ENCODE peak calls at places on chromosomes 12 and 14, in seven cellular contexts. One of them, this sample, is unnamed.

GRCh38 chr12:96522283-96522682 is 32.9 kb downstream of the CFAP54 start:
- DNase-seq in K562: no peak
- DNase-seq in SK-N-SH: no peak
- DNase-seq in GM12878: no peak
- DNase-seq in stomach: no peak
- DNase-seq in sigmoid colon: no peak
- DNase-seq in suprapubic skin: no peak
- DNase-seq in this sample: no peak

GRCh38 chr12:43776498-43776897 is 17.7 kb downstream of the IRAK4 start:
- DNase-seq in K562: no peak
- DNase-seq in SK-N-SH: peak; percentile 61
- DNase-seq in GM12878: no peak
- DNase-seq in stomach: no peak
- DNase-seq in sigmoid colon: no peak
- DNase-seq in suprapubic skin: no peak
- DNase-seq in this sample: no peak

GRCh38 chr12:105748806-105749600 is 389.8 kb downstream of the NUAK1 start:
- DNase-seq in K562: no peak
- DNase-seq in SK-N-SH: no peak
- DNase-seq in GM12878: no peak
- DNase-seq in stomach: no peak
- DNase-seq in sigmoid colon: no peak
- DNase-seq in suprapubic skin: no peak
- DNase-seq in this sample: no peak

GRCh38 chr14:90624732-90625444 is 191.3 kb downstream of the TTC7B start:
- DNase-seq in K562: no peak
- DNase-seq in SK-N-SH: no peak
- DNase-seq in GM12878: no peak
- DNase-seq in stomach: no peak
- DNase-seq in sigmoid colon: no peak
- DNase-seq in suprapubic skin: no peak
- DNase-seq in this sample: peak; percentile 38

GRCh38 chr14:68018598-68018997 is 199.0 kb downstream of the RAD51B start:
- DNase-seq in K562: no peak
- DNase-seq in SK-N-SH: no peak
- DNase-seq in GM12878: no peak
- DNase-seq in stomach: no peak
- DNase-seq in sigmoid colon: no peak
- DNase-seq in suprapubic skin: no peak
- DNase-seq in this sample: no peak

GRCh38 chr14:89011727-89012271 is 187.3 kb downstream of the TTC8 start:
- DNase-seq in K562: no peak
- DNase-seq in SK-N-SH: no peak
- DNase-seq in GM12878: no peak
- DNase-seq in stomach: no peak
- DNase-seq in sigmoid colon: no peak
- DNase-seq in suprapubic skin: no peak
- DNase-seq in this sample: no peak

GRCh38 chr14:68589447-68590232 is 203.2 kb downstream of the ZFP36L1 start:
- DNase-seq in K562: no peak
- DNase-seq in SK-N-SH: peak; percentile 52
- DNase-seq in GM12878: no peak
- DNase-seq in stomach: no peak
- DNase-seq in sigmoid colon: peak; percentile 97
- DNase-seq in suprapubic skin: peak; percentile 87
- DNase-seq in this sample: no peak

GRCh38 chr14:68199465-68200145 is 380.0 kb downstream of the RAD51B start:
- DNase-seq in K562: no peak
- DNase-seq in SK-N-SH: no peak
- DNase-seq in GM12878: no peak
- DNase-seq in stomach: peak; percentile 50
- DNase-seq in sigmoid colon: peak; percentile 84
- DNase-seq in suprapubic skin: no peak
- DNase-seq in this sample: no peak

GRCh38 chr12:12699345-12699744 is 3.4 kb upstream of the GPR19 start:
- DNase-seq in K562: no peak
- DNase-seq in SK-N-SH: no peak
- DNase-seq in GM12878: no peak
- DNase-seq in stomach: no peak
- DNase-seq in sigmoid colon: no peak
- DNase-seq in suprapubic skin: no peak
- DNase-seq in this sample: no peak

GRCh38 chr12:34396861-34397590 is 374.7 kb downstream of the ALG10 start:
- DNase-seq in K562: peak; percentile 1
- DNase-seq in SK-N-SH: peak; percentile 1
- DNase-seq in GM12878: no peak
- DNase-seq in stomach: peak; percentile 5
- DNase-seq in sigmoid colon: peak; percentile 39
- DNase-seq in suprapubic skin: peak; percentile 69
- DNase-seq in this sample: peak; percentile 58

DNA sequence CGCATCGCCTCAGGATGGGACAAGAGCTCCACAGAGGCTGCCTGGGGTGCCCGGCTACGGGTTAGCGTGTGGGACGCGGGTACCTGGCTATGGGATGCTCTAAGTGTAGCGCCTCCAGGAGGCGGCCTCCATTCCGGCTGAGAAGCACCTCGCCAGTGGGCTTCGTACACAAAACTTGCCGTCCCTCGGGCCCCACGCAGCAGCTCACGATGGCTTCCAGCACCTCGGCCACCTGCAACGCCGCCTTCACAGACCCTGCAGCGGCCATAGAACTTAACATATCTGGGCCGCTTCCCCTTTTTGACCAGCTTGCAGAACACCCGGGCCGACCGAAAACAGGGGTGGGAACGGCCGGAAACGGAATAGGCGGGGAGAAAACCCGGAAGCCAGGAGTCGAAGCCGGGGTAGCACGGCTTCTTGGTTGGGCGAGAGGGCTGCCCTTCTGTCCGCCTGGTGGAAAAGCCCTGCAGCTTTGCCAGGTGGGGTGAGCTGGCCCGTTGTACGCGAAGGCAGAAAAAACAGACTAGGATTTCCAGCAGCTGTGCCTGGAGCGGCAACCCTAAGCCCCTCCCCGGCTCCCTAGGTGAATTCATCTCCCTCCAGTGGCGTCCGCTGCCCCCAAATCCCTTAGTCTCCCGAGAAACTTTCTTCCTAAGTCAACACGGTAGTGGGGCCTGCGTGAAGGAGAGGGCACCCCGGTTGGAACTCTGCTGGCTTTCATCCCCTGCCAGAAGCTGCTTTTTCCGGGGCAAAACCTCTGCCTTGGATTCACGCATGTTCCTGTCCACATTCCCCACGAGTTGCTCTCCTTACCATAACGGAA is at the start of gene BBS10:
- DNase-seq in K562: peak; percentile 66
- DNase-seq in SK-N-SH: peak; percentile 89
- DNase-seq in GM12878: peak; percentile 70
- DNase-seq in stomach: peak; percentile 91
- DNase-seq in sigmoid colon: peak; percentile 95
- DNase-seq in suprapubic skin: peak; percentile 93
- DNase-seq in this sample: peak; percentile 87
- TF ChIP-seq EP300 in K562: no peak
- TF ChIP-seq EP300 in SK-N-SH: no peak
- TF ChIP-seq EP300 in GM12878: no peak
- TF ChIP-seq EP300 in stomach: no peak
- TF ChIP-seq EP300 in sigmoid colon: no peak
- TF ChIP-seq EP300 in suprapubic skin: no peak
- TF ChIP-seq EP300 in this sample: no peak

DNA sequence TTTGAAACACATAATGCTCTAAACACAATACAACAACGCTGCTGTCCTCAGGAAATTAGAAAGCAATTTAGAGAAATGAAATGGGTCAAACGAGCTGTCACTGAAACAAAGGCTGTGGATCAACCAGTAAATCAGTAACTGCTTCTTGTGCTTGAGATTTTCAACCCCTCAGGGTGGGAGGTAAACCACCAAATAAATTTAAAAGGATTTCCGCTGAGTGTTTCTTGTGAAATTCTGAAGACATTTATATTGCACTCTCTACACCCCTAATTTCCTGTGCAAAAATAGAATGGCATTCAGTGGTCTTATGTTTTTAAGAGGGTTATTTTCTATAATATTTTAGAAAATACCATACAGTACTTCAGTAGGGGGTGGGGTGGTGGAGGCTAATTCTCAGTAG is 657.2 kb upstream of the SEL1L start:
- DNase-seq in K562: no peak
- DNase-seq in SK-N-SH: no peak
- DNase-seq in GM12878: no peak
- DNase-seq in stomach: no peak
- DNase-seq in sigmoid colon: no peak
- DNase-seq in suprapubic skin: no peak
- DNase-seq in this sample: no peak
- TF ChIP-seq POLR2AphosphoS5 in K562: no peak
- TF ChIP-seq POLR2AphosphoS5 in SK-N-SH: no peak
- TF ChIP-seq POLR2AphosphoS5 in GM12878: no peak
- TF ChIP-seq POLR2AphosphoS5 in stomach: no peak
- TF ChIP-seq POLR2AphosphoS5 in sigmoid colon: no peak
- TF ChIP-seq POLR2AphosphoS5 in suprapubic skin: no peak
- TF ChIP-seq POLR2AphosphoS5 in this sample: no peak

DNA sequence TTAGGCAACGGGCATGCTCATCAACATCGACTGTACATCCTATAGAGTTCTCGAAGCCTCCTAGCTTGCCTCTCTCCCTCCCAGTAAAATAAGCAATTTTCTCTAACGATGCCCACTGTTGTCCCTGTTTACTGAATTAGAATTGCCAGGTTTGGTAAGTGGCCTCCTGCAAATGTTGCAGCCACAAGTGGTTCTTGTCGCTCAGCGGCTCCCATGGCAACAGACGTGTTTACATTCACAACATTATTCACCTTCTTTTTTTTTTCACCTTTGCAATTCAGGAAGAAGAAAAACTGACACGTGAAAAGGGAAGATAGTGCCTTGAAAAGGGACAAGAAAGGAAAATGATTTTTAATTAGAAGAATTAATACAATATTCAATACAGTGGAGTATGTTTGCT is 100.9 kb upstream of the PKP2 start:
- DNase-seq in K562: no peak
- DNase-seq in SK-N-SH: no peak
- DNase-seq in GM12878: no peak
- DNase-seq in stomach: no peak
- DNase-seq in sigmoid colon: no peak
- DNase-seq in suprapubic skin: no peak
- DNase-seq in this sample: no peak
- TF ChIP-seq EP300 in K562: no peak
- TF ChIP-seq EP300 in SK-N-SH: no peak
- TF ChIP-seq EP300 in GM12878: no peak
- TF ChIP-seq EP300 in stomach: no peak
- TF ChIP-seq EP300 in sigmoid colon: no peak
- TF ChIP-seq EP300 in suprapubic skin: no peak
- TF ChIP-seq EP300 in this sample: no peak

GRCh38 chr12:121989266-121989950 is 32.3 kb upstream of the BCL7A start:
- DNase-seq in K562: no peak
- DNase-seq in SK-N-SH: no peak
- DNase-seq in GM12878: no peak
- DNase-seq in stomach: no peak
- DNase-seq in sigmoid colon: no peak
- DNase-seq in suprapubic skin: no peak
- DNase-seq in this sample: no peak

GRCh38 chr12:121989951-121990647 is 31.6 kb upstream of the BCL7A start:
- DNase-seq in K562: no peak
- DNase-seq in SK-N-SH: no peak
- DNase-seq in GM12878: no peak
- DNase-seq in stomach: no peak
- DNase-seq in sigmoid colon: no peak
- DNase-seq in suprapubic skin: no peak
- DNase-seq in this sample: no peak

GRCh38 chr12:121990692-121991603 is 30.7 kb upstream of the BCL7A start:
- DNase-seq in K562: no peak
- DNase-seq in SK-N-SH: no peak
- DNase-seq in GM12878: peak; percentile 86
- DNase-seq in stomach: no peak
- DNase-seq in sigmoid colon: no peak
- DNase-seq in suprapubic skin: no peak
- DNase-seq in this sample: peak; percentile 63

GRCh38 chr12:121996050-121996944 is 25.4 kb upstream of the BCL7A start:
- DNase-seq in K562: peak; percentile 11
- DNase-seq in SK-N-SH: no peak
- DNase-seq in GM12878: no peak
- DNase-seq in stomach: no peak
- DNase-seq in sigmoid colon: no peak
- DNase-seq in suprapubic skin: no peak
- DNase-seq in this sample: no peak

DNA sequence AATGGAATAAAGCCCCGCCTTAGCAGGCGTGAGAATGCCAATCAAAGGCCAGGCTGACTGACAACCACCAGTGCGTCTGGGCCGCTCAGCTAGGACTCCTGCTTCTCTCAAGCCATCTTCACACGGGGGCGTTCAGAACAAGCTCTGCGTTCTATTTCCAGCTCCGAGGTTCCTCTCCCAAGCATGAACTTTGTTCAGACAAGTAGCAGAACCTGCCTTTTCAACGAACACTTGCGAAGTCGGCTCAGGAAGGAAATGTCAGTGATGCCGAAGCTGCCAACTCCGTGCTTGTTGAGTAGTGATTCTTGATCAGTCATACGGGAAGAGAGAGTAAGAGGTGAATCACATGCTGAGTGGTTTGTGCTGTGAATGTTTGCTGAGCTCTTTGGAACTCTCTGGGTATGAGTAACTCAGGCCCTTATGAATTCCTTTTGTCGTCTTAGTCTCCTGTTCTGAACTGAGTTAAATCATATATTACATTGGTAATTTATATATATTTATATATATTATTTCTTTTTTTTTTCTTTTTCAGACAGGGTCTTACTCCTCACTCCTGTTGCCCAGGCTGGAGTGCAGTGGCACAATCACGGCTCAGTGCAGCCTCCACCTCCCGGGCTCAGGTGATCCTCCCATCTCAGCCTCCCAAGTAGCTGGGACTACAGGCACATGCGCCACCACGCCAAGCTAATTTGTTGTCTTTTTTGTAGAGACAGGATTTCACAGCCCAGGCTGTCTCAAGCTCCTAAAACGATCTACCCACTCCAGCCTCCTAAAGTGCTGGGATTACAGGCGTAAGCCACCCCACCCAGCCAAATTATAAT is 29.4 kb upstream of the BCL7A start:
- DNase-seq in K562: no peak
- DNase-seq in SK-N-SH: no peak
- DNase-seq in GM12878: peak; percentile 96
- DNase-seq in stomach: no peak
- DNase-seq in sigmoid colon: no peak
- DNase-seq in suprapubic skin: no peak
- DNase-seq in this sample: no peak
- TF ChIP-seq POLR2AphosphoS5 in K562: no peak
- TF ChIP-seq POLR2AphosphoS5 in SK-N-SH: peak; percentile 77
- TF ChIP-seq POLR2AphosphoS5 in GM12878: peak; percentile 68
- TF ChIP-seq POLR2AphosphoS5 in stomach: peak; percentile 9
- TF ChIP-seq POLR2AphosphoS5 in sigmoid colon: no peak
- TF ChIP-seq POLR2AphosphoS5 in suprapubic skin: no peak
- TF ChIP-seq POLR2AphosphoS5 in this sample: peak; percentile 53

GRCh38 chr12:130074661-130075406 is 87.4 kb upstream of the FZD10 start:
- DNase-seq in K562: no peak
- DNase-seq in SK-N-SH: no peak
- DNase-seq in GM12878: no peak
- DNase-seq in stomach: no peak
- DNase-seq in sigmoid colon: no peak
- DNase-seq in suprapubic skin: no peak
- DNase-seq in this sample: no peak
- TF ChIP-seq EP300 in K562: no peak
- TF ChIP-seq EP300 in SK-N-SH: no peak
- TF ChIP-seq EP300 in GM12878: no peak
- TF ChIP-seq EP300 in stomach: no peak
- TF ChIP-seq EP300 in sigmoid colon: no peak
- TF ChIP-seq EP300 in suprapubic skin: no peak
- TF ChIP-seq EP300 in this sample: no peak

GRCh38 chr12:69698769-69699540 is at the start of gene BEST3:
- DNase-seq in K562: no peak
- DNase-seq in SK-N-SH: no peak
- DNase-seq in GM12878: no peak
- DNase-seq in stomach: no peak
- DNase-seq in sigmoid colon: no peak
- DNase-seq in suprapubic skin: no peak
- DNase-seq in this sample: no peak
- TF ChIP-seq POLR2AphosphoS5 in K562: no peak
- TF ChIP-seq POLR2AphosphoS5 in SK-N-SH: no peak
- TF ChIP-seq POLR2AphosphoS5 in GM12878: no peak
- TF ChIP-seq POLR2AphosphoS5 in stomach: no peak
- TF ChIP-seq POLR2AphosphoS5 in sigmoid colon: no peak
- TF ChIP-seq POLR2AphosphoS5 in suprapubic skin: no peak
- TF ChIP-seq POLR2AphosphoS5 in this sample: no peak

This sample was measured in upper lobe of left lung.